ENCODE peak calls at places on chromosome 5, in five cellular contexts. One of them, this sample, is unnamed.

GRCh38 chr5:132233811-132234683 is 6.4 kb upstream of the P4HA2 start:
- ATAC-seq in Panc1: no peak
- ATAC-seq in HepG2: no peak
- ATAC-seq in GM23338: no peak
- ATAC-seq in GM12878: no peak
- ATAC-seq in this sample: no peak

GRCh38 chr5:93899026-93899600 is 157.7 kb upstream of the POU5F2 start:
- ATAC-seq in GM23338: peak; percentile 45
- ATAC-seq in GM12878: peak; percentile 81
- ATAC-seq in Panc1: no peak
- ATAC-seq in HepG2: peak; percentile 62
- ATAC-seq in this sample: no peak

GRCh38 chr5:179599100-179599499 is 24.4 kb downstream of the HNRNPH1 start:
- ATAC-seq in GM12878: no peak
- ATAC-seq in HepG2: no peak
- ATAC-seq in Panc1: no peak
- ATAC-seq in GM23338: no peak
- ATAC-seq in this sample: no peak

GRCh38 chr5:33558489-33558888 is 117.7 kb downstream of the TARS1 start:
- ATAC-seq in GM12878: no peak
- ATAC-seq in Panc1: no peak
- ATAC-seq in HepG2: no peak
- ATAC-seq in GM23338: no peak
- ATAC-seq in this sample: peak; percentile 46

GRCh38 chr5:94267350-94267899 is 351.0 kb downstream of the KIAA0825 start:
- ATAC-seq in GM12878: peak; percentile 49
- ATAC-seq in Panc1: no peak
- ATAC-seq in HepG2: no peak
- ATAC-seq in GM23338: no peak
- ATAC-seq in this sample: no peak

GRCh38 chr5:159026781-159027180 is 72.9 kb downstream of the EBF1 start:
- ATAC-seq in HepG2: no peak
- ATAC-seq in GM12878: no peak
- ATAC-seq in Panc1: no peak
- ATAC-seq in GM23338: no peak
- ATAC-seq in this sample: no peak

GRCh38 chr5:116494784-116495480 is 79.7 kb downstream of the SEMA6A start:
- ATAC-seq in GM12878: no peak
- ATAC-seq in HepG2: peak; percentile 36
- ATAC-seq in GM23338: no peak
- ATAC-seq in Panc1: no peak
- ATAC-seq in this sample: no peak

GRCh38 chr5:57186194-57186593 is 12.3 kb downstream of the GPBP1 start:
- ATAC-seq in GM23338: no peak
- ATAC-seq in HepG2: no peak
- ATAC-seq in GM12878: peak; percentile 5
- ATAC-seq in Panc1: no peak
- ATAC-seq in this sample: no peak

GRCh38 chr5:89128097-89128496 is 245.1 kb upstream of the MEF2C start:
- ATAC-seq in GM12878: no peak
- ATAC-seq in Panc1: no peak
- ATAC-seq in HepG2: no peak
- ATAC-seq in GM23338: peak; percentile 69
- ATAC-seq in this sample: no peak

GRCh38 chr5:169827769-169828168 is 152.5 kb downstream of the INSYN2B start:
- ATAC-seq in GM12878: peak; percentile 13
- ATAC-seq in Panc1: no peak
- ATAC-seq in GM23338: no peak
- ATAC-seq in HepG2: no peak
- ATAC-seq in this sample: no peak

GRCh38 chr5:155275214-155275613 is 261.7 kb downstream of the KIF4B start:
- ATAC-seq in HepG2: no peak
- ATAC-seq in GM12878: no peak
- ATAC-seq in Panc1: no peak
- ATAC-seq in GM23338: no peak
- ATAC-seq in this sample: no peak

GRCh38 chr5:80245986-80246781 is 9.7 kb downstream of the SERINC5 start:
- ATAC-seq in HepG2: peak; percentile 31
- ATAC-seq in GM23338: peak; percentile 62
- ATAC-seq in Panc1: no peak
- ATAC-seq in GM12878: peak; percentile 25
- ATAC-seq in this sample: peak; percentile 25

GRCh38 chr5:154331924-154332323 is 113.9 kb upstream of the SAP30L start:
- ATAC-seq in GM12878: no peak
- ATAC-seq in Panc1: no peak
- ATAC-seq in GM23338: peak; percentile 35
- ATAC-seq in HepG2: no peak
- ATAC-seq in this sample: no peak

GRCh38 chr5:112548246-112548982 is 129.3 kb upstream of the EPB41L4A start:
- ATAC-seq in Panc1: no peak
- ATAC-seq in GM12878: peak; percentile 37
- ATAC-seq in GM23338: no peak
- ATAC-seq in HepG2: no peak
- ATAC-seq in this sample: no peak

GRCh38 chr5:18216729-18217128 is 582.5 kb downstream of the TAF11L14 start:
- ATAC-seq in HepG2: no peak
- ATAC-seq in Panc1: no peak
- ATAC-seq in GM23338: no peak
- ATAC-seq in GM12878: no peak
- ATAC-seq in this sample: no peak

GRCh38 chr5:133612021-133612860 is at the start of gene FSTL4:
- ATAC-seq in HepG2: peak; percentile 29
- ATAC-seq in Panc1: peak; percentile 72
- ATAC-seq in GM12878: peak; percentile 79
- ATAC-seq in GM23338: peak; percentile 59
- ATAC-seq in this sample: no peak

GRCh38 chr5:95148453-95148852 is 136.4 kb downstream of the MCTP1 start:
- ATAC-seq in GM23338: no peak
- ATAC-seq in GM12878: no peak
- ATAC-seq in Panc1: no peak
- ATAC-seq in HepG2: no peak
- ATAC-seq in this sample: no peak

GRCh38 chr5:52895070-52895469 is 94.1 kb upstream of the ITGA2 start:
- ATAC-seq in GM12878: no peak
- ATAC-seq in HepG2: no peak
- ATAC-seq in Panc1: no peak
- ATAC-seq in GM23338: no peak
- ATAC-seq in this sample: no peak

GRCh38 chr5:168085321-168086040 is 206.0 kb upstream of the WWC1 start:
- ATAC-seq in GM12878: no peak
- ATAC-seq in GM23338: no peak
- ATAC-seq in HepG2: no peak
- ATAC-seq in Panc1: peak; percentile 48
- ATAC-seq in this sample: no peak

GRCh38 chr5:137856916-137857862 is 10.5 kb upstream of the MYOT start:
- ATAC-seq in GM23338: peak; percentile 50
- ATAC-seq in GM12878: peak; percentile 64
- ATAC-seq in Panc1: no peak
- ATAC-seq in HepG2: peak; percentile 44
- ATAC-seq in this sample: no peak

GRCh38 chr5:172129174-172129764 is 58.8 kb downstream of the STK10 start:
- ATAC-seq in HepG2: no peak
- ATAC-seq in Panc1: no peak
- ATAC-seq in GM23338: no peak
- ATAC-seq in GM12878: no peak
- ATAC-seq in this sample: no peak

GRCh38 chr5:132639706-132640130 is 18.3 kb upstream of the IL13 start:
- ATAC-seq in GM23338: no peak
- ATAC-seq in HepG2: no peak
- ATAC-seq in Panc1: no peak
- ATAC-seq in GM12878: peak; percentile 78
- ATAC-seq in this sample: no peak

GRCh38 chr5:127871448-127872153 is 168.4 kb downstream of the CCDC192 start:
- ATAC-seq in HepG2: no peak
- ATAC-seq in GM12878: no peak
- ATAC-seq in GM23338: no peak
- ATAC-seq in Panc1: no peak
- ATAC-seq in this sample: peak; percentile 55

GRCh38 chr5:54769072-54769471 is 216.3 kb downstream of the ESM1 start:
- ATAC-seq in GM23338: peak; percentile 83
- ATAC-seq in HepG2: no peak
- ATAC-seq in GM12878: no peak
- ATAC-seq in Panc1: no peak
- ATAC-seq in this sample: no peak

GRCh38 chr5:133506165-133506564 is 106.2 kb downstream of the FSTL4 start:
- ATAC-seq in HepG2: no peak
- ATAC-seq in GM12878: no peak
- ATAC-seq in GM23338: no peak
- ATAC-seq in Panc1: no peak
- ATAC-seq in this sample: no peak

GRCh38 chr5:1779021-1779680 is 20.5 kb downstream of the MRPL36 start:
- ATAC-seq in HepG2: no peak
- ATAC-seq in GM12878: no peak
- ATAC-seq in Panc1: no peak
- ATAC-seq in GM23338: no peak
- ATAC-seq in this sample: no peak

GRCh38 chr5:91146221-91146620 is 236.9 kb downstream of the ARRDC3 start:
- ATAC-seq in HepG2: no peak
- ATAC-seq in Panc1: no peak
- ATAC-seq in GM12878: no peak
- ATAC-seq in GM23338: no peak
- ATAC-seq in this sample: no peak

GRCh38 chr5:68288756-68289134 is 73.2 kb downstream of the PIK3R1 start:
- ATAC-seq in GM12878: peak; percentile 7
- ATAC-seq in Panc1: peak; percentile 55
- ATAC-seq in HepG2: peak; percentile 51
- ATAC-seq in GM23338: peak; percentile 62
- ATAC-seq in this sample: no peak

GRCh38 chr5:84597904-84598303 is 213.2 kb upstream of the EDIL3 start:
- ATAC-seq in HepG2: no peak
- ATAC-seq in GM12878: no peak
- ATAC-seq in GM23338: peak; percentile 77
- ATAC-seq in Panc1: no peak
- ATAC-seq in this sample: no peak

GRCh38 chr5:119036101-119036762 is 34.7 kb upstream of the DMXL1 start:
- ATAC-seq in Panc1: peak; percentile 86
- ATAC-seq in GM23338: no peak
- ATAC-seq in HepG2: no peak
- ATAC-seq in GM12878: no peak
- ATAC-seq in this sample: no peak

GRCh38 chr5:159588930-159589329 is 258.6 kb upstream of the IL12B start:
- ATAC-seq in Panc1: no peak
- ATAC-seq in HepG2: no peak
- ATAC-seq in GM12878: no peak
- ATAC-seq in GM23338: no peak
- ATAC-seq in this sample: no peak

GRCh38 chr5:142817961-142818431 is 47.8 kb downstream of the ARHGAP26 start:
- ATAC-seq in GM12878: no peak
- ATAC-seq in Panc1: no peak
- ATAC-seq in HepG2: no peak
- ATAC-seq in GM23338: no peak
- ATAC-seq in this sample: peak; percentile 47

GRCh38 chr5:123037104-123037418 is 536 bp upstream of the PPIC start:
- ATAC-seq in GM12878: no peak
- ATAC-seq in Panc1: no peak
- ATAC-seq in GM23338: no peak
- ATAC-seq in HepG2: no peak
- ATAC-seq in this sample: no peak

GRCh38 chr5:57034517-57034916 is 82.6 kb upstream of the MIER3 start:
- ATAC-seq in HepG2: no peak
- ATAC-seq in Panc1: no peak
- ATAC-seq in GM12878: no peak
- ATAC-seq in GM23338: peak; percentile 45
- ATAC-seq in this sample: no peak

GRCh38 chr5:144328505-144328904 is 157.8 kb downstream of the KCTD16 start:
- ATAC-seq in GM23338: no peak
- ATAC-seq in GM12878: no peak
- ATAC-seq in Panc1: no peak
- ATAC-seq in HepG2: no peak
- ATAC-seq in this sample: no peak
- TF ChIP-seq POLR2AphosphoS5 in GM23338: no peak
- TF ChIP-seq POLR2AphosphoS5 in GM12878: no peak
- TF ChIP-seq POLR2AphosphoS5 in Panc1: no peak
- TF ChIP-seq POLR2AphosphoS5 in HepG2: no peak
- TF ChIP-seq POLR2AphosphoS5 in this sample: no peak

GRCh38 chr5:4580772-4581171 is 559.4 kb upstream of the ADAMTS16 start:
- ATAC-seq in GM23338: no peak
- ATAC-seq in HepG2: no peak
- ATAC-seq in GM12878: no peak
- ATAC-seq in Panc1: no peak
- ATAC-seq in this sample: no peak

GRCh38 chr5:4581289-4581688 is 558.8 kb upstream of the ADAMTS16 start:
- ATAC-seq in HepG2: no peak
- ATAC-seq in Panc1: no peak
- ATAC-seq in GM12878: no peak
- ATAC-seq in GM23338: no peak
- ATAC-seq in this sample: no peak

GRCh38 chr5:4575608-4576007 is 564.5 kb upstream of the ADAMTS16 start:
- ATAC-seq in GM23338: no peak
- ATAC-seq in GM12878: no peak
- ATAC-seq in Panc1: no peak
- ATAC-seq in HepG2: no peak
- ATAC-seq in this sample: no peak

GRCh38 chr5:4576161-4576748 is 563.9 kb upstream of the ADAMTS16 start:
- ATAC-seq in GM12878: no peak
- ATAC-seq in Panc1: no peak
- ATAC-seq in GM23338: no peak
- ATAC-seq in HepG2: no peak
- ATAC-seq in this sample: no peak

DNA sequence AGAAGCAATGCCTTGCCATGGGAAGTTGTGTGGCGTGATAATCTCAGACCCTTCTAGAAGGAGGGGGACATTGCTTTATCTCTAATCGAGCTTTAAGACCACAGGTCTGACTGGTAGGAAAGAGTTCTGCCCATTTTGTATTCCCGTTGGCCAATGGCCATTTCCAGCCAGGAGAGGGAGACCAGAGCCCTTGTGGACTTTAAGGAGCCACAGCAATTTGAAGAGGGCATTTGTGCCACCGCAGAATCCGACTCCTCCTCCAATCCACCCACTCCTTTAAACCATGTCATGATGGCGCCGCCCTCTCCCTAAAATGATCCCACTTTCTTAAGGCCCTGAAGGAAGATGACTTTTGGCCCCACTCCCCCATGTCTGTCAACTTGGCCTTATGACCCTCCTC is 560.5 kb upstream of the ADAMTS16 start:
- ATAC-seq in GM12878: no peak
- ATAC-seq in HepG2: no peak
- ATAC-seq in Panc1: no peak
- ATAC-seq in GM23338: no peak
- ATAC-seq in this sample: no peak
- TF ChIP-seq CTCF in GM12878: no peak
- TF ChIP-seq CTCF in HepG2: no peak
- TF ChIP-seq CTCF in Panc1: no peak
- TF ChIP-seq CTCF in GM23338: peak; percentile 53
- TF ChIP-seq CTCF in this sample: no peak

GRCh38 chr5:5372511-5372910 is 50.0 kb upstream of the ICE1 start:
- ATAC-seq in HepG2: no peak
- ATAC-seq in GM12878: no peak
- ATAC-seq in GM23338: no peak
- ATAC-seq in Panc1: no peak
- ATAC-seq in this sample: no peak
- TF ChIP-seq POLR2AphosphoS5 in HepG2: no peak
- TF ChIP-seq POLR2AphosphoS5 in GM12878: no peak
- TF ChIP-seq POLR2AphosphoS5 in GM23338: no peak
- TF ChIP-seq POLR2AphosphoS5 in Panc1: no peak
- TF ChIP-seq POLR2AphosphoS5 in this sample: no peak

GRCh38 chr5:15472116-15472515 is 27.9 kb upstream of the FBXL7 start:
- ATAC-seq in GM12878: no peak
- ATAC-seq in HepG2: no peak
- ATAC-seq in Panc1: no peak
- ATAC-seq in GM23338: no peak
- ATAC-seq in this sample: no peak
- TF ChIP-seq CTCF in GM12878: no peak
- TF ChIP-seq CTCF in HepG2: no peak
- TF ChIP-seq CTCF in Panc1: no peak
- TF ChIP-seq CTCF in GM23338: peak; percentile 76
- TF ChIP-seq CTCF in this sample: no peak

GRCh38 chr5:83472508-83473343 is 1.2 kb downstream of the VCAN start:
- ATAC-seq in Panc1: peak; percentile 67
- ATAC-seq in HepG2: peak; percentile 76
- ATAC-seq in GM12878: peak; percentile 70
- ATAC-seq in GM23338: peak; percentile 14
- ATAC-seq in this sample: peak; percentile 53
- TF ChIP-seq POLR2AphosphoS5 in Panc1: no peak
- TF ChIP-seq POLR2AphosphoS5 in HepG2: no peak
- TF ChIP-seq POLR2AphosphoS5 in GM12878: no peak
- TF ChIP-seq POLR2AphosphoS5 in GM23338: peak; percentile 54
- TF ChIP-seq POLR2AphosphoS5 in this sample: no peak

This sample was measured in gastroesophageal sphincter.